ENCODE peak calls at places on chromosome 1, in ten cellular contexts. One of them, this sample, is unnamed.

GRCh38 chr1:22250724-22251123 is 107.8 kb upstream of the WNT4 start:
- DNase-seq in A549: no peak
- DNase-seq in MCF 10A: no peak
- DNase-seq in AG04450: no peak
- DNase-seq in GDM1: no peak
- DNase-seq in pulmonary artery endothelial cell: no peak
- DNase-seq in T follicular helper cell: no peak
- DNase-seq in ovary: no peak
- DNase-seq in AG08395: peak; percentile 62
- DNase-seq in Calu3: no peak
- DNase-seq in this sample: no peak

GRCh38 chr1:202551683-202552082 is 158.6 kb downstream of the SYT2 start:
- DNase-seq in A549: no peak
- DNase-seq in MCF 10A: no peak
- DNase-seq in AG04450: no peak
- DNase-seq in GDM1: no peak
- DNase-seq in pulmonary artery endothelial cell: no peak
- DNase-seq in T follicular helper cell: no peak
- DNase-seq in ovary: no peak
- DNase-seq in AG08395: no peak
- DNase-seq in Calu3: no peak
- DNase-seq in this sample: peak; percentile 18

GRCh38 chr1:12447301-12447700 is 170.7 kb downstream of the DHRS3 start:
- DNase-seq in A549: no peak
- DNase-seq in MCF 10A: no peak
- DNase-seq in AG04450: no peak
- DNase-seq in GDM1: no peak
- DNase-seq in pulmonary artery endothelial cell: no peak
- DNase-seq in T follicular helper cell: no peak
- DNase-seq in ovary: no peak
- DNase-seq in AG08395: peak; percentile 80
- DNase-seq in Calu3: no peak
- DNase-seq in this sample: no peak

GRCh38 chr1:207963429-207964194 is 52.7 kb upstream of the CD34 start:
- DNase-seq in A549: peak; percentile 85
- DNase-seq in MCF 10A: peak; percentile 95
- DNase-seq in AG04450: peak; percentile 46
- DNase-seq in GDM1: peak; percentile 85
- DNase-seq in pulmonary artery endothelial cell: peak; percentile 71
- DNase-seq in T follicular helper cell: peak; percentile 71
- DNase-seq in ovary: peak; percentile 94
- DNase-seq in AG08395: peak; percentile 99
- DNase-seq in Calu3: peak; percentile 94
- DNase-seq in this sample: peak; percentile 90

GRCh38 chr1:111802110-111802509 is 46.4 kb downstream of the DDX20 start:
- DNase-seq in A549: no peak
- DNase-seq in MCF 10A: no peak
- DNase-seq in AG04450: no peak
- DNase-seq in GDM1: no peak
- DNase-seq in pulmonary artery endothelial cell: no peak
- DNase-seq in T follicular helper cell: no peak
- DNase-seq in ovary: no peak
- DNase-seq in AG08395: no peak
- DNase-seq in Calu3: no peak
- DNase-seq in this sample: no peak

GRCh38 chr1:63448741-63449140 is 74.3 kb downstream of the ITGB3BP start:
- DNase-seq in A549: no peak
- DNase-seq in MCF 10A: no peak
- DNase-seq in AG04450: no peak
- DNase-seq in GDM1: no peak
- DNase-seq in pulmonary artery endothelial cell: no peak
- DNase-seq in T follicular helper cell: no peak
- DNase-seq in ovary: no peak
- DNase-seq in AG08395: peak; percentile 16
- DNase-seq in Calu3: no peak
- DNase-seq in this sample: no peak

GRCh38 chr1:94909486-94909885 is 17.4 kb downstream of the CNN3 start:
- DNase-seq in A549: no peak
- DNase-seq in MCF 10A: no peak
- DNase-seq in AG04450: no peak
- DNase-seq in GDM1: no peak
- DNase-seq in pulmonary artery endothelial cell: no peak
- DNase-seq in T follicular helper cell: no peak
- DNase-seq in ovary: no peak
- DNase-seq in AG08395: no peak
- DNase-seq in Calu3: no peak
- DNase-seq in this sample: no peak

GRCh38 chr1:221228594-221228993 is 349.4 kb downstream of the HLX start:
- DNase-seq in A549: no peak
- DNase-seq in MCF 10A: no peak
- DNase-seq in AG04450: no peak
- DNase-seq in GDM1: no peak
- DNase-seq in pulmonary artery endothelial cell: no peak
- DNase-seq in T follicular helper cell: no peak
- DNase-seq in ovary: no peak
- DNase-seq in AG08395: no peak
- DNase-seq in Calu3: no peak
- DNase-seq in this sample: no peak

GRCh38 chr1:182955596-182956588 is 2.9 kb upstream of the SHCBP1L start:
- DNase-seq in A549: no peak
- DNase-seq in MCF 10A: peak; percentile 73
- DNase-seq in AG04450: peak; percentile 58
- DNase-seq in GDM1: no peak
- DNase-seq in pulmonary artery endothelial cell: no peak
- DNase-seq in T follicular helper cell: no peak
- DNase-seq in ovary: no peak
- DNase-seq in AG08395: peak; percentile 95
- DNase-seq in Calu3: no peak
- DNase-seq in this sample: no peak

GRCh38 chr1:172897738-172898137 is 153.0 kb downstream of the TNFSF18 start:
- DNase-seq in A549: no peak
- DNase-seq in MCF 10A: no peak
- DNase-seq in AG04450: no peak
- DNase-seq in GDM1: no peak
- DNase-seq in pulmonary artery endothelial cell: peak; percentile 57
- DNase-seq in T follicular helper cell: no peak
- DNase-seq in ovary: no peak
- DNase-seq in AG08395: no peak
- DNase-seq in Calu3: no peak
- DNase-seq in this sample: no peak

GRCh38 chr1:216688127-216688657 is 35.0 kb downstream of the ESRRG start:
- DNase-seq in A549: no peak
- DNase-seq in MCF 10A: no peak
- DNase-seq in AG04450: no peak
- DNase-seq in GDM1: no peak
- DNase-seq in pulmonary artery endothelial cell: no peak
- DNase-seq in T follicular helper cell: no peak
- DNase-seq in ovary: no peak
- DNase-seq in AG08395: no peak
- DNase-seq in Calu3: no peak
- DNase-seq in this sample: no peak

GRCh38 chr1:179366093-179366800 is 476 bp downstream of the AXDND1 start:
- DNase-seq in A549: peak; percentile 9
- DNase-seq in MCF 10A: peak; percentile 12
- DNase-seq in AG04450: no peak
- DNase-seq in GDM1: no peak
- DNase-seq in pulmonary artery endothelial cell: no peak
- DNase-seq in T follicular helper cell: no peak
- DNase-seq in ovary: no peak
- DNase-seq in AG08395: peak; percentile 4
- DNase-seq in Calu3: no peak
- DNase-seq in this sample: no peak

GRCh38 chr1:50750021-50750619 is 209.9 kb downstream of the FAF1 start:
- DNase-seq in A549: peak; percentile 35
- DNase-seq in MCF 10A: peak; percentile 47
- DNase-seq in AG04450: no peak
- DNase-seq in GDM1: no peak
- DNase-seq in pulmonary artery endothelial cell: no peak
- DNase-seq in T follicular helper cell: no peak
- DNase-seq in ovary: no peak
- DNase-seq in AG08395: peak; percentile 54
- DNase-seq in Calu3: peak; percentile 44
- DNase-seq in this sample: no peak

GRCh38 chr1:43801203-43801602 is 93.9 kb downstream of the ST3GAL3 start:
- DNase-seq in A549: no peak
- DNase-seq in MCF 10A: no peak
- DNase-seq in AG04450: no peak
- DNase-seq in GDM1: no peak
- DNase-seq in pulmonary artery endothelial cell: no peak
- DNase-seq in T follicular helper cell: no peak
- DNase-seq in ovary: no peak
- DNase-seq in AG08395: no peak
- DNase-seq in Calu3: no peak
- DNase-seq in this sample: no peak

GRCh38 chr1:203289281-203289981 is 15.9 kb upstream of the BTG2 start:
- DNase-seq in A549: no peak
- DNase-seq in MCF 10A: no peak
- DNase-seq in AG04450: no peak
- DNase-seq in GDM1: no peak
- DNase-seq in pulmonary artery endothelial cell: no peak
- DNase-seq in T follicular helper cell: peak; percentile 85
- DNase-seq in ovary: peak; percentile 41
- DNase-seq in AG08395: no peak
- DNase-seq in Calu3: no peak
- DNase-seq in this sample: peak; percentile 39

GRCh38 chr1:30527511-30528140 is 195.8 kb downstream of the MATN1 start:
- DNase-seq in A549: no peak
- DNase-seq in MCF 10A: peak; percentile 25
- DNase-seq in AG04450: no peak
- DNase-seq in GDM1: no peak
- DNase-seq in pulmonary artery endothelial cell: no peak
- DNase-seq in T follicular helper cell: no peak
- DNase-seq in ovary: no peak
- DNase-seq in AG08395: no peak
- DNase-seq in Calu3: no peak
- DNase-seq in this sample: no peak

GRCh38 chr1:198495635-198496034 is 44.8 kb downstream of the ATP6V1G3 start:
- DNase-seq in A549: no peak
- DNase-seq in MCF 10A: no peak
- DNase-seq in AG04450: no peak
- DNase-seq in GDM1: no peak
- DNase-seq in pulmonary artery endothelial cell: no peak
- DNase-seq in T follicular helper cell: no peak
- DNase-seq in ovary: no peak
- DNase-seq in AG08395: no peak
- DNase-seq in Calu3: no peak
- DNase-seq in this sample: no peak

GRCh38 chr1:173212952-173213491 is 5.9 kb upstream of the TNFSF4 start:
- DNase-seq in A549: no peak
- DNase-seq in MCF 10A: no peak
- DNase-seq in AG04450: no peak
- DNase-seq in GDM1: no peak
- DNase-seq in pulmonary artery endothelial cell: no peak
- DNase-seq in T follicular helper cell: no peak
- DNase-seq in ovary: no peak
- DNase-seq in AG08395: no peak
- DNase-seq in Calu3: no peak
- DNase-seq in this sample: no peak

GRCh38 chr1:114715952-114716303 is 643 bp downstream of the NRAS start:
- DNase-seq in A549: no peak
- DNase-seq in MCF 10A: no peak
- DNase-seq in AG04450: no peak
- DNase-seq in GDM1: no peak
- DNase-seq in pulmonary artery endothelial cell: no peak
- DNase-seq in T follicular helper cell: no peak
- DNase-seq in ovary: no peak
- DNase-seq in AG08395: no peak
- DNase-seq in Calu3: no peak
- DNase-seq in this sample: no peak

GRCh38 chr1:212542761-212543187 is 65.8 kb upstream of the ATF3 start:
- DNase-seq in A549: no peak
- DNase-seq in MCF 10A: no peak
- DNase-seq in AG04450: no peak
- DNase-seq in GDM1: no peak
- DNase-seq in pulmonary artery endothelial cell: no peak
- DNase-seq in T follicular helper cell: no peak
- DNase-seq in ovary: no peak
- DNase-seq in AG08395: no peak
- DNase-seq in Calu3: no peak
- DNase-seq in this sample: no peak

GRCh38 chr1:7617826-7618225 is 153.3 kb upstream of the VAMP3 start:
- DNase-seq in A549: no peak
- DNase-seq in MCF 10A: no peak
- DNase-seq in AG04450: no peak
- DNase-seq in GDM1: no peak
- DNase-seq in pulmonary artery endothelial cell: no peak
- DNase-seq in T follicular helper cell: no peak
- DNase-seq in ovary: peak; percentile 0
- DNase-seq in AG08395: no peak
- DNase-seq in Calu3: no peak
- DNase-seq in this sample: no peak

GRCh38 chr1:77336730-77337129 is 54.9 kb downstream of the AK5 start:
- DNase-seq in A549: no peak
- DNase-seq in MCF 10A: no peak
- DNase-seq in AG04450: no peak
- DNase-seq in GDM1: no peak
- DNase-seq in pulmonary artery endothelial cell: no peak
- DNase-seq in T follicular helper cell: no peak
- DNase-seq in ovary: no peak
- DNase-seq in AG08395: no peak
- DNase-seq in Calu3: no peak
- DNase-seq in this sample: no peak

GRCh38 chr1:117022089-117022488 is 20.5 kb downstream of the CD101 start:
- DNase-seq in A549: no peak
- DNase-seq in MCF 10A: no peak
- DNase-seq in AG04450: no peak
- DNase-seq in GDM1: no peak
- DNase-seq in pulmonary artery endothelial cell: no peak
- DNase-seq in T follicular helper cell: no peak
- DNase-seq in ovary: no peak
- DNase-seq in AG08395: no peak
- DNase-seq in Calu3: no peak
- DNase-seq in this sample: no peak

GRCh38 chr1:81021134-81021533 is 779.6 kb upstream of the ADGRL2 start:
- DNase-seq in A549: no peak
- DNase-seq in MCF 10A: no peak
- DNase-seq in AG04450: no peak
- DNase-seq in GDM1: no peak
- DNase-seq in pulmonary artery endothelial cell: no peak
- DNase-seq in T follicular helper cell: no peak
- DNase-seq in ovary: no peak
- DNase-seq in AG08395: no peak
- DNase-seq in Calu3: no peak
- DNase-seq in this sample: no peak

GRCh38 chr1:226457307-226457712 is 49.4 kb upstream of the PARP1 start:
- DNase-seq in A549: no peak
- DNase-seq in MCF 10A: no peak
- DNase-seq in AG04450: no peak
- DNase-seq in GDM1: no peak
- DNase-seq in pulmonary artery endothelial cell: peak; percentile 7
- DNase-seq in T follicular helper cell: peak; percentile 20
- DNase-seq in ovary: no peak
- DNase-seq in AG08395: no peak
- DNase-seq in Calu3: no peak
- DNase-seq in this sample: no peak

GRCh38 chr1:46538147-46538546 is 13.3 kb downstream of the KNCN start:
- DNase-seq in A549: no peak
- DNase-seq in MCF 10A: no peak
- DNase-seq in AG04450: no peak
- DNase-seq in GDM1: no peak
- DNase-seq in pulmonary artery endothelial cell: no peak
- DNase-seq in T follicular helper cell: no peak
- DNase-seq in ovary: no peak
- DNase-seq in AG08395: no peak
- DNase-seq in Calu3: no peak
- DNase-seq in this sample: no peak

GRCh38 chr1:32861904-32862698 is 8.6 kb downstream of the FNDC5 start:
- DNase-seq in A549: no peak
- DNase-seq in MCF 10A: no peak
- DNase-seq in AG04450: no peak
- DNase-seq in GDM1: no peak
- DNase-seq in pulmonary artery endothelial cell: no peak
- DNase-seq in T follicular helper cell: no peak
- DNase-seq in ovary: no peak
- DNase-seq in AG08395: peak; percentile 38
- DNase-seq in Calu3: no peak
- DNase-seq in this sample: no peak

GRCh38 chr1:98331718-98332311 is 329.7 kb upstream of the SNX7 start:
- DNase-seq in A549: no peak
- DNase-seq in MCF 10A: no peak
- DNase-seq in AG04450: no peak
- DNase-seq in GDM1: no peak
- DNase-seq in pulmonary artery endothelial cell: no peak
- DNase-seq in T follicular helper cell: no peak
- DNase-seq in ovary: no peak
- DNase-seq in AG08395: no peak
- DNase-seq in Calu3: no peak
- DNase-seq in this sample: no peak